ENCODE peak calls at places on chromosomes 13 and 19, in four cellular contexts. One of them, this sample, is unnamed.

GRCh38 chr13:79989251-79989661 is 351.7 kb downstream of the SPRY2 start:
- DNase-seq in H54: no peak
- DNase-seq in fibroblast of pulmonary artery: no peak
- DNase-seq in substantia nigra: no peak
- DNase-seq in this sample: peak; percentile 49

GRCh38 chr13:114077938-114078335 is 54.5 kb downstream of the RASA3 start:
- DNase-seq in substantia nigra: no peak
- DNase-seq in fibroblast of pulmonary artery: peak; percentile 71
- DNase-seq in H54: no peak
- DNase-seq in this sample: peak; percentile 91

GRCh38 chr19:31436121-31436776 is 87.0 kb upstream of the TSHZ3 start:
- DNase-seq in H54: no peak
- DNase-seq in substantia nigra: no peak
- DNase-seq in fibroblast of pulmonary artery: no peak
- DNase-seq in this sample: peak; percentile 39

GRCh38 chr19:5694167-5694951 is 4.3 kb downstream of the RPL36 start:
- DNase-seq in substantia nigra: no peak
- DNase-seq in H54: no peak
- DNase-seq in fibroblast of pulmonary artery: no peak
- DNase-seq in this sample: no peak

GRCh38 chr13:94251801-94252200 is 227.7 kb downstream of the DCT start:
- DNase-seq in H54: no peak
- DNase-seq in substantia nigra: no peak
- DNase-seq in fibroblast of pulmonary artery: peak; percentile 61
- DNase-seq in this sample: peak; percentile 52

GRCh38 chr19:41353466-41354342 is at the start of gene TGFB1:
- DNase-seq in H54: peak; percentile 97
- DNase-seq in substantia nigra: peak; percentile 26
- DNase-seq in fibroblast of pulmonary artery: peak; percentile 93
- DNase-seq in this sample: peak; percentile 94

GRCh38 chr19:54231077-54231931 is 8.5 kb upstream of the LILRB3 start:
- DNase-seq in fibroblast of pulmonary artery: peak; percentile 88
- DNase-seq in H54: peak; percentile 100
- DNase-seq in substantia nigra: peak; percentile 69
- DNase-seq in this sample: peak; percentile 87

GRCh38 chr19:32464279-32464678 is 58.7 kb downstream of the DPY19L3 start:
- DNase-seq in H54: no peak
- DNase-seq in fibroblast of pulmonary artery: peak; percentile 36
- DNase-seq in substantia nigra: no peak
- DNase-seq in this sample: no peak

GRCh38 chr19:18771328-18772242 is 19.5 kb downstream of the COMP start:
- DNase-seq in substantia nigra: no peak
- DNase-seq in H54: no peak
- DNase-seq in fibroblast of pulmonary artery: no peak
- DNase-seq in this sample: no peak

GRCh38 chr19:14061081-14061749 is 661 bp downstream of the PALM3 start:
- DNase-seq in fibroblast of pulmonary artery: peak; percentile 14
- DNase-seq in substantia nigra: no peak
- DNase-seq in H54: no peak
- DNase-seq in this sample: no peak

GRCh38 chr19:12970070-12970820 is 869 bp downstream of the DAND5 start:
- DNase-seq in fibroblast of pulmonary artery: no peak
- DNase-seq in H54: no peak
- DNase-seq in substantia nigra: no peak
- DNase-seq in this sample: no peak

GRCh38 chr13:26308250-26308649 is 54.3 kb downstream of the CDK8 start:
- DNase-seq in H54: no peak
- DNase-seq in substantia nigra: no peak
- DNase-seq in fibroblast of pulmonary artery: no peak
- DNase-seq in this sample: no peak

GRCh38 chr13:22095794-22096193 is 424.9 kb downstream of the FGF9 start:
- DNase-seq in H54: no peak
- DNase-seq in fibroblast of pulmonary artery: no peak
- DNase-seq in substantia nigra: no peak
- DNase-seq in this sample: no peak

GRCh38 chr19:43469160-43469480 is 3.7 kb upstream of the LYPD3 start:
- DNase-seq in fibroblast of pulmonary artery: peak; percentile 25
- DNase-seq in H54: no peak
- DNase-seq in substantia nigra: no peak
- DNase-seq in this sample: no peak

GRCh38 chr19:11504502-11505031 is 1.1 kb downstream of the ZNF653 start:
- DNase-seq in H54: no peak
- DNase-seq in fibroblast of pulmonary artery: no peak
- DNase-seq in substantia nigra: no peak
- DNase-seq in this sample: no peak

GRCh38 chr13:49810825-49811526 is 18.5 kb upstream of the KPNA3 start:
- DNase-seq in H54: no peak
- DNase-seq in fibroblast of pulmonary artery: peak; percentile 71
- DNase-seq in substantia nigra: no peak
- DNase-seq in this sample: no peak

GRCh38 chr19:1457031-1457739 is 7.3 kb downstream of the APC2 start:
- DNase-seq in fibroblast of pulmonary artery: no peak
- DNase-seq in H54: no peak
- DNase-seq in substantia nigra: no peak
- DNase-seq in this sample: no peak

GRCh38 chr13:97274782-97275252 is 52.7 kb downstream of the MBNL2 start:
- DNase-seq in substantia nigra: no peak
- DNase-seq in H54: no peak
- DNase-seq in fibroblast of pulmonary artery: peak; percentile 72
- DNase-seq in this sample: peak; percentile 69

GRCh38 chr13:75372517-75372916 is 109.5 kb downstream of the TBC1D4 start:
- DNase-seq in substantia nigra: no peak
- DNase-seq in fibroblast of pulmonary artery: peak; percentile 74
- DNase-seq in H54: no peak
- DNase-seq in this sample: peak; percentile 67

GRCh38 chr19:13429563-13429962 is 76.7 kb downstream of the CACNA1A start:
- DNase-seq in substantia nigra: no peak
- DNase-seq in fibroblast of pulmonary artery: no peak
- DNase-seq in H54: no peak
- DNase-seq in this sample: no peak

GRCh38 chr19:31346184-31346583 is 3.1 kb downstream of the TSHZ3 start:
- DNase-seq in fibroblast of pulmonary artery: no peak
- DNase-seq in substantia nigra: no peak
- DNase-seq in H54: no peak
- DNase-seq in this sample: no peak

GRCh38 chr19:45817725-45818301 is 2.7 kb upstream of the RSPH6A start:
- DNase-seq in substantia nigra: no peak
- DNase-seq in H54: no peak
- DNase-seq in fibroblast of pulmonary artery: no peak
- DNase-seq in this sample: no peak

GRCh38 chr13:44354322-44354721 is 19.3 kb upstream of the SERP2 start:
- DNase-seq in substantia nigra: no peak
- DNase-seq in fibroblast of pulmonary artery: no peak
- DNase-seq in H54: no peak
- DNase-seq in this sample: no peak

GRCh38 chr19:13969897-13970296 is 17.6 kb downstream of the DCAF15 start:
- DNase-seq in fibroblast of pulmonary artery: no peak
- DNase-seq in H54: no peak
- DNase-seq in substantia nigra: no peak
- DNase-seq in this sample: no peak

GRCh38 chr19:57841364-57841763 is 8.3 kb upstream of the ZNF587 start:
- DNase-seq in H54: no peak
- DNase-seq in substantia nigra: no peak
- DNase-seq in fibroblast of pulmonary artery: no peak
- DNase-seq in this sample: peak; percentile 21

GRCh38 chr19:827710-828321 is at the start of gene AZU1:
- DNase-seq in substantia nigra: no peak
- DNase-seq in H54: no peak
- DNase-seq in fibroblast of pulmonary artery: no peak
- DNase-seq in this sample: no peak

GRCh38 chr13:44971656-44972595 is 17.3 kb downstream of the NUFIP1 start:
- DNase-seq in fibroblast of pulmonary artery: peak; percentile 10
- DNase-seq in H54: no peak
- DNase-seq in substantia nigra: no peak
- DNase-seq in this sample: no peak

GRCh38 chr13:37453246-37453645 is 145.3 kb downstream of the POSTN start:
- DNase-seq in substantia nigra: no peak
- DNase-seq in H54: no peak
- DNase-seq in fibroblast of pulmonary artery: peak; percentile 82
- DNase-seq in this sample: no peak

GRCh38 chr13:59266478-59267063 is 897.2 kb downstream of the DIAPH3 start:
- DNase-seq in fibroblast of pulmonary artery: peak; percentile 51
- DNase-seq in H54: no peak
- DNase-seq in substantia nigra: no peak
- DNase-seq in this sample: no peak

GRCh38 chr13:110109910-110110309 is 197.0 kb downstream of the COL4A1 start:
- DNase-seq in fibroblast of pulmonary artery: peak; percentile 91
- DNase-seq in H54: peak; percentile 100
- DNase-seq in substantia nigra: no peak
- DNase-seq in this sample: peak; percentile 92

GRCh38 chr19:42466521-42467436 is 24.0 kb upstream of the CXCL17 start:
- DNase-seq in substantia nigra: no peak
- DNase-seq in H54: no peak
- DNase-seq in fibroblast of pulmonary artery: peak; percentile 76
- DNase-seq in this sample: no peak

GRCh38 chr19:48755787-48756674 is 707 bp downstream of the FGF21 start:
- DNase-seq in substantia nigra: no peak
- DNase-seq in H54: no peak
- DNase-seq in fibroblast of pulmonary artery: no peak
- DNase-seq in this sample: no peak

GRCh38 chr19:56132316-56132822 is 8.7 kb upstream of the ZNF444 start:
- DNase-seq in substantia nigra: no peak
- DNase-seq in H54: no peak
- DNase-seq in fibroblast of pulmonary artery: peak; percentile 56
- DNase-seq in this sample: peak; percentile 82

GRCh38 chr13:38900188-38900587 is 90.4 kb downstream of the STOML3 start:
- DNase-seq in substantia nigra: no peak
- DNase-seq in H54: no peak
- DNase-seq in fibroblast of pulmonary artery: no peak
- DNase-seq in this sample: no peak

GRCh38 chr13:76808927-76809326 is 77.3 kb downstream of the KCTD12 start:
- DNase-seq in substantia nigra: no peak
- DNase-seq in H54: no peak
- DNase-seq in fibroblast of pulmonary artery: peak; percentile 64
- DNase-seq in this sample: no peak